ENCODE peak calls at places on chromosomes 1 and 21, in five cellular contexts. B, P, U, Z and C are unnamed samples.

GRCh38 chr1:12244078-12244477 is 14.2 kb downstream of the VPS13D start:
- DNase-seq in B (peak; percentile 9), P (no peak), U (peak; percentile 53), Z (peak; percentile 46), C (no peak)

GRCh38 chr1:211192227-211192626 is 58.3 kb upstream of the KCNH1 start:
- DNase-seq in B (no peak), P (no peak), U (no peak), Z (no peak), C (no peak)

GRCh38 chr1:63917571-63918394 is 144.0 kb downstream of the ROR1 start:
- DNase-seq in B (peak; percentile 51), P (peak; percentile 4), U (peak; percentile 21), Z (peak; percentile 86), C (peak; percentile 21)

GRCh38 chr1:151989131-151989868 is 4.4 kb downstream of the S100A10 start:
- DNase-seq in B (peak; percentile 84), P (no peak), U (no peak), Z (no peak), C (peak; percentile 83)

GRCh38 chr1:67429011-67429527 is 1.1 kb downstream of the SERBP1 start:
- DNase-seq in B (no peak), P (no peak), U (peak; percentile 30), Z (no peak), C (no peak)

GRCh38 chr1:42484382-42484781 is 21.3 kb downstream of the CCDC30 start:
- DNase-seq in B (peak; percentile 77), P (peak; percentile 7), U (no peak), Z (no peak), C (peak; percentile 95)

GRCh38 chr1:204344665-204345064 is 15.1 kb downstream of the PLEKHA6 start:
- DNase-seq in B (no peak), P (no peak), U (no peak), Z (no peak), C (no peak)

GRCh38 chr1:165631403-165632151 is 543 bp downstream of the MGST3 start:
- DNase-seq in B (peak; percentile 68), P (no peak), U (peak; percentile 64), Z (peak; percentile 66), C (peak; percentile 89)

GRCh38 chr21:38282921-38283320 is 26.1 kb downstream of the KCNJ15 start:
- DNase-seq in B (no peak), P (no peak), U (no peak), Z (no peak), C (peak; percentile 50)

GRCh38 chr1:198549863-198550262 is 9.4 kb upstream of the ATP6V1G3 start:
- DNase-seq in B (no peak), P (no peak), U (no peak), Z (no peak), C (no peak)

GRCh38 chr1:74180490-74180889 is 17.5 kb downstream of the LRRIQ3 start:
- DNase-seq in B (no peak), P (no peak), U (no peak), Z (no peak), C (peak; percentile 63)

GRCh38 chr1:155241069-155241679 is 14.1 kb downstream of the ENTREP3 start:
- DNase-seq in B (peak; percentile 86), P (peak; percentile 80), U (peak; percentile 78), Z (peak; percentile 60), C (peak; percentile 83)

GRCh38 chr1:226685196-226685820 is 53.8 kb downstream of the ITPKB start:
- DNase-seq in B (no peak), P (no peak), U (no peak), Z (no peak), C (no peak)

GRCh38 chr21:41824466-41825207 is 54.5 kb downstream of the PRDM15 start:
- DNase-seq in B (no peak), P (no peak), U (no peak), Z (no peak), C (no peak)

GRCh38 chr1:53242381-53242780 is 4.1 kb upstream of the MAGOH start:
- DNase-seq in B (no peak), P (no peak), U (no peak), Z (no peak), C (no peak)

GRCh38 chr1:53249706-53250105 is 11.4 kb upstream of the MAGOH start:
- DNase-seq in B (no peak), P (no peak), U (no peak), Z (no peak), C (no peak)

GRCh38 chr1:53250325-53250724 is 12.0 kb upstream of the MAGOH start:
- DNase-seq in B (no peak), P (no peak), U (no peak), Z (no peak), C (no peak)

GRCh38 chr1:53244126-53244525 is 5.8 kb upstream of the MAGOH start:
- DNase-seq in B (no peak), P (no peak), U (no peak), Z (no peak), C (no peak)

GRCh38 chr1:53246261-53247134 is 8.2 kb upstream of the MAGOH start:
- DNase-seq in B (no peak), P (no peak), U (no peak), Z (no peak), C (peak; percentile 98)
- TF ChIP-seq MAFK in B (no peak), P (no peak), U (no peak), Z (no peak), C (peak; percentile 64)

DNA sequence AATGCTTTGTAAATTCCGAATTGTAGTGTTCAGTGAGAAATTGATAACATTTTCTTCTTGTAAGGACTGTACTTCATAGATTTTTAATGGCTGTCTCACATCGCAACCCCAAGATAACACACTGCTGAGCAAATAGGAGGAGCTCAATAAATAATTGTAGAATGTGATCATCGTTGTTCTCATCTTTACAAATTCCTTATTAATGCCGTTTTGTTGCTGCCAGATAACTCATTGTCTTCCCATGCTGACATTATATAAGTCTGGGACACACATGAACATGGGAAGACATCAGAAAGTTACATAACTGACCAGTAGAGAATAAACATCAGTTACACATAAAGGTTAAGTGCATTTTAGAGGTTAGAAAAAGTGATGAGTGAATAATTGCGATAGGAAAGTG is 46.4 kb upstream of the TSPAN2 start:
- DNase-seq in B (peak; percentile 23), P (no peak), U (no peak), Z (no peak), C (peak; percentile 60)
- TF ChIP-seq MAFK in B (no peak), P (no peak), U (no peak), Z (no peak), C (no peak)

DNA sequence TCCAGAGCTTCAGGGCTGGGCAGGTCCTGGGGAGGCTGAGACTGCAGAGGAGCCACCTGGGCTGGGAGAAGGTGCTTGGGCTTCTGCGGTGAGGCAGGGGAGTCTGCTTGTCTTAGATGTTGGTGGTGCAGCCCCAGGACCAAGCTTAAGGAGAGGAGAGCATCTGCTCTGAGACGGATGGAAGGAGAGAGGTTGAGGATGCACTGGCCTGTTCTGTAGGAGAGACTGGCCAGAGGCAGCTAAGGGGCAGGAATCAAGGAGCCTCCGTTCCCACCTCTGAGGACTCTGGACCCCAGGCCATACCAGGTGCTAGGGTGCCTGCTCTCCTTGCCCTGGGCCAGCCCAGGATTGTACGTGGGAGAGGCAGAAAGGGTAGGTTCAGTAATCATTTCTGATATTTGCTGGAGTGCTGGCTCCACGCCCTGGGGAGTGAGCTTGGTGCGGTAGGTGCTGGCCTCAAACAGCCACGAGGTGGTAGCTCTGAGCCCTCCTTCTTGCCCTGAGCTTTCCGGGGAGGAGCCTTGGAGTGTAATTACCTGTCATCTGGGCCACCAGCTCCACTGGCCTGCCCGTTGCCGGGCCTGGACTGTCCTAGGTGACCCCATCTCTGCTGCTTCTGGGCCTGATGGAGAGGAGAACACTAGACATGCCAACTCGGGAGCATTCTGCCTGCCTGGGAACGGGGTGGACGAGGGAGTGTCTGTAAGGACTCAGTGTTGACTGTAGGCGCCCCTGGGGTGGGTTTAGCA is 9.3 kb downstream of the MYBPH start:
- DNase-seq in B (peak; percentile 15), P (peak; percentile 42), U (peak; percentile 67), Z (no peak), C (no peak)
- TF ChIP-seq MAFK in B (no peak), P (no peak), U (no peak), Z (no peak), C (no peak)

GRCh38 chr1:156560585-156561163 is 11.7 kb downstream of the IQGAP3 start:
- DNase-seq in B (no peak), P (no peak), U (no peak), Z (no peak), C (no peak)

GRCh38 chr1:156559797-156560112 is 12.6 kb downstream of the IQGAP3 start:
- DNase-seq in B (no peak), P (no peak), U (no peak), Z (no peak), C (no peak)

GRCh38 chr1:156556354-156556753 is 16.0 kb downstream of the IQGAP3 start:
- DNase-seq in B (no peak), P (no peak), U (no peak), Z (no peak), C (no peak)

GRCh38 chr1:156555715-156556114 is 16.6 kb downstream of the IQGAP3 start:
- DNase-seq in B (no peak), P (no peak), U (no peak), Z (no peak), C (no peak)

GRCh38 chr1:156559086-156559796 is 13.1 kb downstream of the IQGAP3 start:
- DNase-seq in B (no peak), P (no peak), U (no peak), Z (no peak), C (no peak)
- TF ChIP-seq MAFK in B (no peak), P (no peak), U (no peak), Z (no peak), C (no peak)

GRCh38 chr21:29870814-29871213 is 69.0 kb downstream of the GRIK1 start:
- DNase-seq in B (no peak), P (no peak), U (no peak), Z (no peak), C (no peak)
- TF ChIP-seq MAFK in B (no peak), P (no peak), U (no peak), Z (no peak), C (no peak)

GRCh38 chr1:229690662-229691061 is 64.6 kb downstream of the URB2 start:
- DNase-seq in B (no peak), P (no peak), U (no peak), Z (no peak), C (no peak)

GRCh38 chr1:229689915-229690314 is 63.9 kb downstream of the URB2 start:
- DNase-seq in B (no peak), P (no peak), U (no peak), Z (no peak), C (no peak)

GRCh38 chr1:229689273-229689672 is 63.2 kb downstream of the URB2 start:
- DNase-seq in B (no peak), P (no peak), U (no peak), Z (no peak), C (no peak)

GRCh38 chr1:229685149-229685548 is 59.1 kb downstream of the URB2 start:
- DNase-seq in B (no peak), P (no peak), U (no peak), Z (no peak), C (no peak)
- TF ChIP-seq MAFK in B (no peak), P (no peak), U (no peak), Z (no peak), C (no peak)